ENCODE peak calls at places on chromosome 2, in five cellular contexts. Y is foreskin fibroblast; A is NCI-H748 treated with DMSO at 0.1 percent for 48 hours; N is HEK293T; V is activated naive CD4-positive, alpha-beta T cell treated with Interleukin-2 at 50 U/mL for 16 hours. F is an unnamed sample.

GRCh38 chr2:230602562-230603230 is 109.9 kb upstream of the CAB39 start:
- DNase-seq in V (peak; percentile 55), N (no peak), A (no peak), Y (no peak), F (no peak)

GRCh38 chr2:113211226-113212105 is 37.7 kb downstream of the PSD4 start:
- DNase-seq in N (no peak), Y (peak; percentile 82), V (no peak), A (no peak), F (peak; percentile 82)

GRCh38 chr2:225428360-225428759 is 28.9 kb downstream of the NYAP2 start:
- DNase-seq in Y (no peak), V (no peak), A (peak; percentile 30), N (no peak), F (no peak)

GRCh38 chr2:60725466-60725865 is 30.6 kb upstream of the PAPOLG start:
- DNase-seq in V (no peak), N (no peak), Y (no peak), A (no peak), F (no peak)

GRCh38 chr2:232696609-232697058 is 497 bp upstream of the GIGYF2 start:
- DNase-seq in N (no peak), Y (no peak), A (no peak), V (no peak), F (no peak)

GRCh38 chr2:152400607-152401214 is 65.7 kb downstream of the FMNL2 start:
- DNase-seq in V (no peak), A (no peak), Y (no peak), N (no peak), F (peak; percentile 60)

GRCh38 chr2:165408191-165408590 is 61.3 kb upstream of the CSRNP3 start:
- DNase-seq in A (no peak), Y (peak; percentile 30), V (no peak), N (no peak), F (no peak)

GRCh38 chr2:100321181-100321880 is 970 bp downstream of the LONRF2 start:
- DNase-seq in Y (peak; percentile 40), V (no peak), N (peak; percentile 71), A (peak; percentile 27), F (peak; percentile 34)

GRCh38 chr2:76406134-76406855 is 695.6 kb upstream of the GCFC2 start:
- DNase-seq in A (no peak), V (no peak), N (no peak), Y (no peak), F (no peak)

GRCh38 chr2:218832520-218832919 is 917 bp upstream of the PRKAG3 start:
- DNase-seq in N (no peak), Y (peak; percentile 64), A (no peak), V (no peak), F (peak; percentile 85)

GRCh38 chr2:219704878-219705277 is 77.4 kb downstream of the SLC4A3 start:
- DNase-seq in A (no peak), Y (no peak), N (no peak), V (no peak), F (no peak)

GRCh38 chr2:150646746-150647145 is 159.3 kb upstream of the RND3 start:
- DNase-seq in N (no peak), A (no peak), V (no peak), Y (no peak), F (no peak)

GRCh38 chr2:149049142-149049541 is 10.6 kb downstream of the LYPD6B start:
- DNase-seq in Y (peak; percentile 21), V (no peak), N (no peak), A (no peak), F (no peak)

GRCh38 chr2:153071090-153071489 is 352.7 kb downstream of the ARL6IP6 start:
- DNase-seq in A (no peak), N (no peak), Y (no peak), V (no peak), F (no peak)

GRCh38 chr2:236309669-236310029 is 45.4 kb upstream of the ASB18 start:
- DNase-seq in Y (no peak), V (no peak), N (peak; percentile 42), A (peak; percentile 26), F (peak; percentile 7)

GRCh38 chr2:106020821-106021316 is 173.2 kb downstream of the UXS1 start:
- DNase-seq in V (no peak), Y (no peak), A (no peak), N (no peak), F (no peak)

GRCh38 chr2:100976634-100977391 is 25.3 kb upstream of the RPL31 start:
- DNase-seq in A (no peak), N (no peak), Y (no peak), V (no peak), F (peak; percentile 53)

GRCh38 chr2:16281451-16282330 is 341.3 kb downstream of the MYCN start:
- DNase-seq in A (peak; percentile 68), V (no peak), N (peak; percentile 52), Y (no peak), F (no peak)

GRCh38 chr2:177572236-177572671 is 179.7 kb downstream of the AGPS start:
- DNase-seq in A (no peak), Y (peak; percentile 34), V (no peak), N (no peak), F (no peak)

GRCh38 chr2:85551698-85552678 is 9.3 kb downstream of the GGCX start:
- DNase-seq in V (peak; percentile 87), N (peak; percentile 71), A (peak; percentile 44), Y (peak; percentile 86), F (peak; percentile 41)

GRCh38 chr2:169490834-169491233 is 11.5 kb downstream of the BBS5 start:
- DNase-seq in V (no peak), Y (no peak), A (no peak), N (no peak), F (no peak)

GRCh38 chr2:20590704-20591515 is 60.0 kb downstream of the HS1BP3 start:
- DNase-seq in N (no peak), V (no peak), Y (peak; percentile 75), A (no peak), F (no peak)

GRCh38 chr2:144824611-144825010 is 304.7 kb upstream of the ZEB2 start:
- DNase-seq in A (no peak), V (no peak), N (no peak), Y (no peak), F (no peak)

GRCh38 chr2:14828223-14828622 is 195.7 kb downstream of the LRATD1 start:
- DNase-seq in Y (no peak), N (no peak), V (no peak), A (no peak), F (no peak)

GRCh38 chr2:241563571-241563980 is 5.0 kb downstream of the BOK start:
- DNase-seq in Y (no peak), N (no peak), A (no peak), V (no peak), F (no peak)

GRCh38 chr2:186036862-186037449 is 298.4 kb downstream of the FSIP2 start:
- DNase-seq in A (peak; percentile 81), V (no peak), N (no peak), Y (no peak), F (no peak)

GRCh38 chr2:84649487-84650142 is 133.3 kb downstream of the DNAH6 start:
- DNase-seq in Y (no peak), A (no peak), V (no peak), N (no peak), F (no peak)

GRCh38 chr2:240236217-240237111 is 96.0 kb upstream of the OTOS start:
- DNase-seq in A (peak; percentile 7), V (no peak), Y (no peak), N (no peak), F (no peak)

GRCh38 chr2:207394812-207395534 is 134.8 kb upstream of the CREB1 start:
- DNase-seq in Y (peak; percentile 99), A (peak; percentile 63), N (peak; percentile 18), V (peak; percentile 53), F (peak; percentile 97)

GRCh38 chr2:68319397-68320117 is at the start of gene CNRIP1:
- DNase-seq in N (peak; percentile 65), Y (peak; percentile 93), A (peak; percentile 39), V (peak; percentile 4), F (peak; percentile 83)

F was measured in MG63.